ENCODE peak calls at places on chromosome 17, in six cellular contexts. F is fibroblast of the aortic adventitia; K is HAP-1; T is IMR-90; N is choroid plexus epithelial cell; Q is CD8-positive, alpha-beta T cell. B is an unnamed sample.

GRCh38 chr17:17127730-17128291 is 78.3 kb downstream of the PLD6 start:
- DNase-seq in Q (no peak), F (no peak), K (no peak), T (peak; percentile 32), N (no peak), B (no peak)

GRCh38 chr17:45428050-45428953 is 4.4 kb downstream of the ARHGAP27 start:
- DNase-seq in T (peak; percentile 42), F (peak; percentile 55), N (peak; percentile 71), K (peak; percentile 59), Q (peak; percentile 65), B (peak; percentile 74)

GRCh38 chr17:83155128-83156081 is 76.0 kb downstream of the METRNL start:
- DNase-seq in T (peak; percentile 44), K (no peak), Q (no peak), F (peak; percentile 5), N (peak; percentile 83), B (no peak)

GRCh38 chr17:8581002-8581658 is 49.4 kb downstream of the MYH10 start:
- DNase-seq in T (no peak), F (no peak), K (peak; percentile 24), N (no peak), Q (no peak), B (peak; percentile 93)

GRCh38 chr17:1563786-1564613 is 1.4 kb upstream of the PITPNA start:
- DNase-seq in T (no peak), F (no peak), N (no peak), Q (no peak), K (no peak), B (no peak)

GRCh38 chr17:2466936-2467335 is 44.8 kb downstream of the METTL16 start:
- DNase-seq in Q (no peak), T (no peak), K (no peak), F (no peak), N (no peak), B (no peak)

GRCh38 chr17:56593073-56593740 is at the start of gene NOG:
- DNase-seq in N (peak; percentile 15), Q (no peak), T (peak; percentile 54), F (peak; percentile 4), K (peak; percentile 69), B (peak; percentile 49)

GRCh38 chr17:46025060-46025459 is 26.0 kb downstream of the STH start:
- DNase-seq in K (no peak), F (no peak), T (no peak), Q (no peak), N (no peak), B (no peak)

GRCh38 chr17:8160741-8161221 is 2.0 kb downstream of the VAMP2 start:
- DNase-seq in T (no peak), F (no peak), N (no peak), Q (no peak), K (no peak), B (no peak)

GRCh38 chr17:77414811-77415400 is 274.1 kb downstream of the SEC14L1 start:
- DNase-seq in T (no peak), K (no peak), N (no peak), Q (no peak), F (no peak), B (no peak)

GRCh38 chr17:4059656-4060055 is 83.2 kb downstream of the ZZEF1 start:
- DNase-seq in N (no peak), K (no peak), T (no peak), Q (no peak), F (no peak), B (no peak)

GRCh38 chr17:42744806-42745617 is at the start of gene EZH1:
- DNase-seq in F (peak; percentile 85), Q (peak; percentile 82), N (peak; percentile 90), K (peak; percentile 95), T (peak; percentile 86), B (peak; percentile 91)

GRCh38 chr17:75048396-75048933 is 1.4 kb downstream of the KCTD2 start:
- DNase-seq in N (no peak), F (peak; percentile 77), K (no peak), Q (no peak), T (peak; percentile 10), B (no peak)

GRCh38 chr17:66842959-66843358 is 8.0 kb downstream of the CACNG5 start:
- DNase-seq in K (no peak), Q (no peak), F (no peak), N (no peak), T (no peak), B (no peak)

GRCh38 chr17:4499431-4500187 is 928 bp downstream of the SPNS2 start:
- DNase-seq in T (no peak), K (no peak), F (no peak), N (no peak), Q (no peak), B (peak; percentile 23)

GRCh38 chr17:17675416-17675815 is 5.8 kb upstream of the RAI1 start:
- DNase-seq in N (no peak), T (no peak), F (no peak), Q (no peak), K (no peak), B (no peak)

GRCh38 chr17:77687921-77688320 is 270.6 kb upstream of the TNRC6C start:
- DNase-seq in K (no peak), F (no peak), T (no peak), N (no peak), Q (no peak), B (no peak)

GRCh38 chr17:9828296-9829059 is 2.8 kb downstream of the GLP2R start:
- DNase-seq in K (no peak), F (no peak), T (peak; percentile 19), N (peak; percentile 34), Q (no peak), B (no peak)

GRCh38 chr17:11610999-11611566 is 12.8 kb downstream of the DNAH9 start:
- DNase-seq in N (no peak), Q (no peak), T (no peak), F (no peak), K (no peak), B (no peak)

GRCh38 chr17:11612956-11613355 is 14.7 kb downstream of the DNAH9 start:
- DNase-seq in T (no peak), K (no peak), N (no peak), F (no peak), Q (no peak), B (no peak)

DNA sequence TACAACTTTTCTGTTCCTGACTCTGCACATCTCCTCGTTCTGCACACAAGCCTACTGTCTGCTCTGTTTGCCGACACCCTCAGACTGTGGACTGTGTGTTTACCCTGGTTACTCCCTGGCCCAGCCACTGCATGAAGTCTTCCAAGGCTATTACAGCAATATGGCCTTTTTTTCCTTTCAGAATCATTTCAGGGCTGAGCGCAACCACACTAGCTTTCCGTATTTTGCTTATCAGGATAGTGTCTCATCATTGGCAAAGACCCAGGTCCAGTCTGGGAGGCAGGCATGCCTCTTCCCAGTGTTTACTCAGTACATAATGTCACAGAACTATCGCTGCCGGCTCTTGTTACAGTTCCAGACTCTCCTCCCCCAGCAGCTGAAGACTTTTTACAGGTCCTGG is 10.1 kb downstream of the DNAH9 start:
- DNase-seq in N (peak; percentile 1), T (no peak), K (no peak), Q (no peak), F (no peak), B (no peak)
- H3K4me3 ChIP-seq in N (no peak overlapping the region), T (no peak overlapping the region), K (no peak overlapping the region), Q (no peak overlapping the region), F (no peak overlapping the region), B (no peak overlapping the region)

GRCh38 chr17:33292184-33292980 is 713 bp downstream of the ASIC2 start:
- DNase-seq in K (no peak), N (peak; percentile 12), T (peak; percentile 20), F (peak; percentile 2), Q (no peak), B (peak; percentile 45)

GRCh38 chr17:33291248-33292183 is 1.6 kb downstream of the ASIC2 start:
- DNase-seq in K (no peak), T (peak; percentile 31), F (no peak), N (peak; percentile 20), Q (no peak), B (peak; percentile 39)

GRCh38 chr17:33297643-33298042 is 4.5 kb upstream of the ASIC2 start:
- DNase-seq in K (no peak), Q (no peak), N (no peak), F (no peak), T (no peak), B (no peak)

GRCh38 chr17:33292981-33293867 is at the start of gene ASIC2:
- DNase-seq in N (no peak), Q (no peak), K (no peak), T (peak; percentile 4), F (no peak), B (peak; percentile 74)

DNA sequence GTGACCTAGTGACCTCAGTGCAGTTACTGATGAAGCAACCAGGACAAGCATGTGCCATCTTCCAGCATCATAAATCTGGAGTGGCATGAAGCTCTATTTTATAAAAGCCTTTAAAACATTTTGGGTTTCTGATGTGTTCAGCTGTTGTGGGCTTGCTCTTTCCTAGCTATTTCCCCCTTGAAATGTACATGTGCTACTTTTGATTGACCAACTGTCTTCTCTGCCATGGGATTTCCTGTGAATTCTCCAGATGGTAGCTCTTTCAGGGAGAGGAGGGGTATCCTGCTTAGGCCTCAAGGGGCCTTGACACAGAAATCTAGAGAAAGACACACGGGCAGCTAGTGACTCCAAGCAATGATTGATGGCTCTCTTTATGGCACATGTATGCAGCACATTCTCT is 1.9 kb upstream of the ASIC2 start:
- DNase-seq in T (no peak), F (no peak), Q (no peak), K (no peak), N (no peak), B (no peak)
- H3K4me3 ChIP-seq in T (no peak overlapping the region), F (no peak overlapping the region), Q (no peak overlapping the region), K (no peak overlapping the region), N (no peak overlapping the region), B (no peak overlapping the region)

GRCh38 chr17:39152134-39152884 is 872 bp upstream of the PLXDC1 start:
- DNase-seq in T (no peak), Q (no peak), N (no peak), K (no peak), F (no peak), B (peak; percentile 32)
- H3K4me3 ChIP-seq in T (no peak overlapping the region), Q (peak overlapping the region; percentile 100), N (peak overlapping the region; percentile 86), K (peak overlapping the region; percentile 60), F (peak overlapping the region; percentile 15), B (peak overlapping the region; percentile 84)

DNA sequence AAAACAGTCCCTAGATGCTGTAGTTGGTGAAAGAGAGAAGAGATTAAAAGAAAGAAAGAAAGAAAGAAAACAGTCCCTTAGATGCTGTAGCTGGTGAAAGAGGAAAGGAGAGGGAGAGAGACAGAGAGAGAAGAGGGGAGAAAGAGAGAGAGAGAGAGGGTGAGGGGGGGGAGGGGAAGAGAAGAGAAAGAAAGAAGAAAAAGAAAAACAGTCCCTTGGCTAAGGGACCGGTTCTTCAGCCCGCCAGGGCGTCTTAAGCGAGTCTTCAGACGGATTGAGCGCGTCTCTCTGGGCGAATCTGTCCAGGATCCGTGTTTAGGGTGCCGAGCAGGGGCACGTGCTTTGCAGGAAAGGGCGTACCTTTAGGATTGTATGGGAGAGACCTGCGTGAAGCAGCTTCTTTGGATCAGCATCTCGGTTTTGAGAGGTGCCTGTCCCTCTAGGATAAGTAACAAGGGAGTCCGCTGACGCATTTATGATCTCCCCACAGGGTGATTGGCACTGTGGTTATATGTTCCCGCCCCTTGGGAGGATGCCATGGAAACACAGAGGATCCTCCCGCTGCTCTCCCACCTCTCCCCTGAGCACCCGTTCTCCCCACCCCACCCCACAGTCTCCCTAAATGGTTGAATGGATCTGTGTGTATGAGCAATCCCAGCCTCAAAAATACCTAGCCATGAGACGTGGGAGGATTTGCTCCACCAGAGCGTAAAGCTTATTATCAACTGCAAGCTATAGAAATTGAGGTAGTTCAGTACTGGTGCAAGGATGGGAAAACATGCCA is 16.7 kb downstream of the GNGT2 start:
- DNase-seq in N (peak; percentile 78), F (peak; percentile 59), T (peak; percentile 51), Q (no peak), K (peak; percentile 46), B (peak; percentile 65)
- H3K4me3 ChIP-seq in N (peak overlapping the region; percentile 85), F (peak overlapping the region; percentile 79), T (peak overlapping the region; percentile 66), Q (peak overlapping the region; percentile 68), K (peak overlapping the region; percentile 71), B (peak overlapping the region; percentile 82)